ENCODE peak calls at places on chromosomes 3 and 15, in five cellular contexts. One of them, this sample, is unnamed. For H3K27me3 and H3K4me1, the result is how much of the 10 kb centered on the place peaks cover.

GRCh38 chr3:177168431-177168830 is 28.9 kb downstream of the TBL1XR1 start:
- DNase-seq in HCT116: no peak
- DNase-seq in right atrium auricular region: no peak
- DNase-seq in IMR-90: no peak
- DNase-seq in ovary: no peak
- DNase-seq in this sample: no peak

GRCh38 chr3:53243165-53243564 is 12.7 kb downstream of the TKT start:
- DNase-seq in right atrium auricular region: no peak
- DNase-seq in ovary: no peak
- DNase-seq in IMR-90: no peak
- DNase-seq in HCT116: no peak
- DNase-seq in this sample: peak

GRCh38 chr3:177673105-177673804 is 476.0 kb upstream of the TBL1XR1 start:
- DNase-seq in HCT116: no peak
- DNase-seq in ovary: peak
- DNase-seq in IMR-90: peak
- DNase-seq in right atrium auricular region: no peak
- DNase-seq in this sample: no peak

GRCh38 chr3:187722206-187722612 is 19.9 kb upstream of the RTP2 start:
- DNase-seq in ovary: no peak
- DNase-seq in IMR-90: no peak
- DNase-seq in right atrium auricular region: no peak
- DNase-seq in HCT116: no peak
- DNase-seq in this sample: no peak

GRCh38 chr3:126116526-126116925 is 32.6 kb upstream of the SLC41A3 start:
- DNase-seq in IMR-90: no peak
- DNase-seq in HCT116: no peak
- DNase-seq in ovary: peak
- DNase-seq in right atrium auricular region: no peak
- DNase-seq in this sample: no peak

GRCh38 chr3:75224419-75224818 is 439.7 kb upstream of the FRG2C start:
- DNase-seq in IMR-90: no peak
- DNase-seq in HCT116: no peak
- DNase-seq in ovary: no peak
- DNase-seq in right atrium auricular region: no peak
- DNase-seq in this sample: no peak

GRCh38 chr15:92322566-92323355 is 70.9 kb upstream of the ST8SIA2 start:
- DNase-seq in right atrium auricular region: no peak
- DNase-seq in ovary: no peak
- DNase-seq in HCT116: no peak
- DNase-seq in IMR-90: no peak
- DNase-seq in this sample: no peak

GRCh38 chr3:27927882-27928281 is 205.8 kb upstream of the EOMES start:
- DNase-seq in HCT116: no peak
- DNase-seq in right atrium auricular region: no peak
- DNase-seq in IMR-90: no peak
- DNase-seq in ovary: no peak
- DNase-seq in this sample: no peak

GRCh38 chr3:32508731-32509130 is 6.1 kb upstream of the CMTM6 start:
- DNase-seq in right atrium auricular region: no peak
- DNase-seq in ovary: no peak
- DNase-seq in IMR-90: peak
- DNase-seq in HCT116: no peak
- DNase-seq in this sample: no peak

GRCh38 chr3:187740446-187741399 is 4.5 kb downstream of the BCL6 start:
- DNase-seq in HCT116: no peak
- DNase-seq in right atrium auricular region: no peak
- DNase-seq in ovary: peak
- DNase-seq in IMR-90: peak
- DNase-seq in this sample: peak

GRCh38 chr15:28002867-28003266 is 96.2 kb downstream of the OCA2 start:
- DNase-seq in HCT116: no peak
- DNase-seq in right atrium auricular region: no peak
- DNase-seq in ovary: no peak
- DNase-seq in IMR-90: no peak
- DNase-seq in this sample: no peak

GRCh38 chr15:75823860-75824613 is 19.2 kb upstream of the UBE2Q2 start:
- DNase-seq in IMR-90: no peak
- DNase-seq in right atrium auricular region: no peak
- DNase-seq in HCT116: no peak
- DNase-seq in ovary: no peak
- DNase-seq in this sample: peak

GRCh38 chr15:85672338-85673097 is 122.2 kb downstream of the KLHL25 start:
- DNase-seq in HCT116: no peak
- DNase-seq in IMR-90: peak
- DNase-seq in ovary: no peak
- DNase-seq in right atrium auricular region: no peak
- DNase-seq in this sample: no peak

GRCh38 chr3:45881031-45882022 is 5.0 kb upstream of the CCR9 start:
- DNase-seq in IMR-90: peak
- DNase-seq in right atrium auricular region: no peak
- DNase-seq in HCT116: no peak
- DNase-seq in ovary: no peak
- DNase-seq in this sample: no peak

GRCh38 chr3:186612065-186612464 is 795 bp upstream of the AHSG start:
- DNase-seq in IMR-90: no peak
- DNase-seq in HCT116: no peak
- DNase-seq in right atrium auricular region: no peak
- DNase-seq in ovary: no peak
- DNase-seq in this sample: no peak

GRCh38 chr3:124510290-124510689 is 220.0 kb upstream of the UMPS start:
- DNase-seq in ovary: no peak
- DNase-seq in IMR-90: peak
- DNase-seq in right atrium auricular region: no peak
- DNase-seq in HCT116: no peak
- DNase-seq in this sample: no peak

GRCh38 chr15:79474252-79474651 is 42.1 kb downstream of the MINAR1 start:
- DNase-seq in ovary: no peak
- DNase-seq in HCT116: no peak
- DNase-seq in right atrium auricular region: no peak
- DNase-seq in IMR-90: peak
- DNase-seq in this sample: no peak

GRCh38 chr3:108060331-108060730 is 30.5 kb downstream of the CD47 start:
- DNase-seq in right atrium auricular region: no peak
- DNase-seq in HCT116: no peak
- DNase-seq in ovary: no peak
- DNase-seq in IMR-90: peak
- DNase-seq in this sample: peak

GRCh38 chr15:85795669-85796305 is 1.1 kb upstream of the KLHL25 start:
- DNase-seq in IMR-90: no peak
- DNase-seq in HCT116: no peak
- DNase-seq in right atrium auricular region: no peak
- DNase-seq in ovary: no peak
- DNase-seq in this sample: no peak

GRCh38 chr15:88124199-88124598 is 132.3 kb downstream of the NTRK3 start:
- DNase-seq in ovary: no peak
- DNase-seq in IMR-90: no peak
- DNase-seq in right atrium auricular region: peak
- DNase-seq in HCT116: no peak
- DNase-seq in this sample: no peak

GRCh38 chr3:146928421-146929059 is 323.4 kb upstream of the PLSCR5 start:
- DNase-seq in HCT116: no peak
- DNase-seq in IMR-90: no peak
- DNase-seq in right atrium auricular region: no peak
- DNase-seq in ovary: no peak
- DNase-seq in this sample: no peak

GRCh38 chr15:32794973-32795372 is 77.2 kb downstream of the GREM1 start:
- DNase-seq in IMR-90: peak
- DNase-seq in HCT116: no peak
- DNase-seq in right atrium auricular region: no peak
- DNase-seq in ovary: no peak
- DNase-seq in this sample: no peak

GRCh38 chr3:157107037-157107436 is 52.9 kb downstream of the CCNL1 start:
- DNase-seq in ovary: no peak
- DNase-seq in right atrium auricular region: no peak
- DNase-seq in IMR-90: no peak
- DNase-seq in HCT116: no peak
- DNase-seq in this sample: no peak

GRCh38 chr3:157107644-157108133 is 52.3 kb downstream of the CCNL1 start:
- DNase-seq in HCT116: no peak
- DNase-seq in right atrium auricular region: no peak
- DNase-seq in ovary: no peak
- DNase-seq in IMR-90: no peak
- DNase-seq in this sample: no peak

GRCh38 chr3:157111578-157111977 is 48.4 kb downstream of the CCNL1 start:
- DNase-seq in HCT116: no peak
- DNase-seq in right atrium auricular region: no peak
- DNase-seq in ovary: no peak
- DNase-seq in IMR-90: no peak
- DNase-seq in this sample: no peak

GRCh38 chr3:157110761-157111238 is 49.1 kb downstream of the CCNL1 start:
- DNase-seq in IMR-90: no peak
- DNase-seq in right atrium auricular region: no peak
- DNase-seq in ovary: no peak
- DNase-seq in HCT116: no peak
- DNase-seq in this sample: no peak

DNA sequence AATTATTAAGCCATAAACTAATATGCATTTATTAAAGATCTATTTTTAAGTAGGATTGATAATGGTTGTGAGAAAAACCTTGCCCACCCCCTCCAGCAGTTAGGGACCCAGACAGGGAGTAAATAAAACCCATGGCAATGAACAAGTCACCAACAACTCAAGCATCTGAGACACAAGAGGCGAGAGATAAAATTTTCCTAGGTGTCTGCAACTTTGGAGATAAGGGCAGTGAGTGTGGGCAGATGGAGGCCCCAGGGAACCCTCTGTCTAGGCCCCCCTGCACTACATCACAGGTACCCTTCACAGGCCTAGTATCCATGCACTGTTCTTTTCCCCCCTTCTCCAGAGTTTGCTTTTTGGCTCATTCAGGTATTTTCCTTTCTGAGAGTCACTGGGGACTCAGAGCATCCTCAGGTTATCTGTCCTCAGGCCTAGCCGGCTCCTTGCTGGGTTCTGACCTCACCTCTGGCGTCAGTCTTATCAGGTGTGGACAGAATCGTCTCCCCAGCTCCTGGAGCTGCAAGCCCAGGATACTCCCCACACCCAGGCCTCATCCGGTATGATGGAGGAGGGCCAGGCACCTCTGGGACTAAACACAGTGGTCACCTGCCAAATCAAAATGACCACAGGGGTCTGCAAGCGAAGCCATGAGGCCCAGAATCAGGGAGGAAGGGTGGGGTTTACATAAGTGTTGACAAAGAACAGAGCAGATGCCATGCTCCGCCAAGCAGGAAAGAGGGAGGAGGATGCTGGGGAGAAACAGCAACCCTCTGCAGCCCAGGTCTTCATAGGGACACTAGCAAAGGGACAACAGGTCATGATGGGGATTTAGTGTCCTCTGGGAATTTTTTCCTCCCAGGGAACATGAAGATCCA is 50.4 kb downstream of the CCNL1 start:
- DNase-seq in ovary: no peak
- DNase-seq in HCT116: no peak
- DNase-seq in IMR-90: no peak
- DNase-seq in right atrium auricular region: no peak
- DNase-seq in this sample: no peak
- H3K27ac ChIP-seq in ovary: no peak
- H3K27ac ChIP-seq in HCT116: no peak
- H3K27ac ChIP-seq in IMR-90: no peak
- H3K27ac ChIP-seq in right atrium auricular region: peak
- H3K27ac ChIP-seq in this sample: no peak

DNA sequence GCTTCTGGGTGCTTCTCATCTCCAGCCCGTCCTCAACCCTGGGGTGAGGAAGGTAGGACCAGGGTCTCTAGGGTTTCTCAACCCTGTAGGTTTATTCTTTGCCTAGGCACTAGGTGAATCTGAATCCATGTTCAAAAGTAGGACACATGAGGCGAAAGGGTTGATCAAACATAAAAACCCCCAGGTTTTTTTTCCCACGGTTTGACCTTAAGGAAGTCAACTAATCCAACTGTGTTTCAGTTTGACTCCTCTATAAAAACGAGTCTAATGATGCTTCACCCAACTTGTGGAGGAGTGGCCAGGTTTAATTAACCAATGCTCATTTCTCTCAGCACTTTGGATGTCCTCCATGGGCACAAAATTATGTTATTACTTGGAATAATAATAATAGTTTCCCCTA is 335.9 kb upstream of the ICE2 start:
- DNase-seq in ovary: no peak
- DNase-seq in HCT116: no peak
- DNase-seq in IMR-90: no peak
- DNase-seq in right atrium auricular region: no peak
- DNase-seq in this sample: no peak
- H3K27me3 ChIP-seq in ovary: under half
- H3K27me3 ChIP-seq in HCT116: half or more
- H3K27me3 ChIP-seq in IMR-90: under half
- H3K27me3 ChIP-seq in right atrium auricular region: under half
- H3K27me3 ChIP-seq in this sample: under half

DNA sequence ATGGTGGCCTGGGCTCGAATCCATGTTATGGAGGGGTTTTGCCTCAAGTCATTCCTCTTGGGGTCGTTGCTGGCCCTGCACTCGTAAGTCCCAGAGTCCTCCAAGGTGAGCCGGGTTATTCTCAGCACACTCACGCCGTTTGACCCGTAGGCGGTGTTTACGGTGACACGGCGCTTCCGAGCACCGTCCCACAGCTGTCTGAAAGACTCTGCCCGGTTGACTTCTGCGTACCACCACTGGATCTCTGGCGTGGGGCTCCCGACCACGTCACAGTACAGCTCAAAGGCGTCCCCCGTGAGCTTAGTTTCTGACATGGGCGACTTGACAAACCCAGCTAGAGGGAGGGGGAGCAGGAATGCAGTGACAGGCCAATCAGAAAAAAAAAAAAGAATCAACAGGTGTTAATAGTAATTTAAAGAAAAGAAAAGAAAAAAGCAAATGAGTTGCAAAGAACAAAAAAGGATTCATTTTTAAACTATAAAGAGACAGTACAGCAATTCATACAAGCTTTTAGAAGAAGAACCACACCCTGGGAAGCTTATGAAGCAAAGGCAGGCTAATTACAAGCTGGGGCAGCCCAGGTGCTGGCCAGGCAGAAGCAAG is 36.1 kb downstream of the NPTN start:
- DNase-seq in ovary: no peak
- DNase-seq in IMR-90: no peak
- DNase-seq in HCT116: no peak
- DNase-seq in right atrium auricular region: no peak
- DNase-seq in this sample: no peak
- H3K4me1 ChIP-seq in ovary: under half
- H3K4me1 ChIP-seq in IMR-90: under half
- H3K4me1 ChIP-seq in HCT116: under half
- H3K4me1 ChIP-seq in right atrium auricular region: under half
- H3K4me1 ChIP-seq in this sample: under half

GRCh38 chr15:95646484-95646883 is 684.0 kb upstream of the NR2F2 start:
- DNase-seq in IMR-90: no peak
- DNase-seq in HCT116: no peak
- DNase-seq in right atrium auricular region: no peak
- DNase-seq in ovary: no peak
- DNase-seq in this sample: no peak

GRCh38 chr15:95647878-95648277 is 682.6 kb upstream of the NR2F2 start:
- DNase-seq in IMR-90: no peak
- DNase-seq in HCT116: no peak
- DNase-seq in ovary: no peak
- DNase-seq in right atrium auricular region: no peak
- DNase-seq in this sample: no peak

GRCh38 chr15:95646892-95647291 is 683.6 kb upstream of the NR2F2 start:
- DNase-seq in IMR-90: no peak
- DNase-seq in HCT116: no peak
- DNase-seq in right atrium auricular region: no peak
- DNase-seq in ovary: no peak
- DNase-seq in this sample: no peak

GRCh38 chr15:95645791-95646338 is 684.6 kb upstream of the NR2F2 start:
- DNase-seq in right atrium auricular region: no peak
- DNase-seq in ovary: no peak
- DNase-seq in HCT116: no peak
- DNase-seq in IMR-90: no peak
- DNase-seq in this sample: no peak

GRCh38 chr15:95644476-95644875 is 686.0 kb upstream of the NR2F2 start:
- DNase-seq in HCT116: no peak
- DNase-seq in right atrium auricular region: no peak
- DNase-seq in IMR-90: no peak
- DNase-seq in ovary: peak
- DNase-seq in this sample: no peak
- H3K27ac ChIP-seq in HCT116: no peak
- H3K27ac ChIP-seq in right atrium auricular region: no peak
- H3K27ac ChIP-seq in IMR-90: no peak
- H3K27ac ChIP-seq in ovary: no peak
- H3K27ac ChIP-seq in this sample: no peak

This sample was measured in SJSA1.